ENCODE peak calls at places on chromosomes 1 and 21, in five cellular contexts. S is mesenchymal stem cell, R is neural progenitor cell, I is GM23248, M is PC-3. E is an unnamed sample.

GRCh38 chr21:28776251-28776650 is 216.4 kb downstream of the LTN1 start:
- DNase-seq in S (peak; percentile 75), R (no peak), I (peak; percentile 93), M (peak; percentile 21), E (no peak)

GRCh38 chr1:2979191-2980072 is 41.8 kb upstream of the ACTRT2 start:
- DNase-seq in S (no peak), R (no peak), I (no peak), M (no peak), E (no peak)

GRCh38 chr1:19006837-19007271 is 50.4 kb upstream of the IFFO2 start:
- DNase-seq in S (no peak), R (no peak), I (no peak), M (no peak), E (no peak)

GRCh38 chr1:959730-960039 is 629 bp upstream of the NOC2L start:
- DNase-seq in S (no peak), R (no peak), I (no peak), M (no peak), E (no peak)

GRCh38 chr1:177164380-177165068 is at the start of gene ASTN1:
- DNase-seq in S (no peak), R (peak; percentile 84), I (peak; percentile 25), M (no peak), E (no peak)

GRCh38 chr1:200042437-200043329 is 15.2 kb downstream of the NR5A2 start:
- DNase-seq in S (peak; percentile 25), R (peak; percentile 61), I (peak; percentile 41), M (no peak), E (peak; percentile 64)

GRCh38 chr1:154730251-154730650 is 122.3 kb upstream of the ADAR start:
- DNase-seq in S (peak; percentile 74), R (no peak), I (peak; percentile 72), M (peak; percentile 86), E (peak; percentile 93)

GRCh38 chr21:25809013-25809412 is 74.2 kb downstream of the GABPA start:
- DNase-seq in S (no peak), R (no peak), I (peak; percentile 36), M (peak; percentile 86), E (no peak)

GRCh38 chr1:209767105-209767504 is 11.3 kb downstream of the TRAF3IP3 start:
- DNase-seq in S (no peak), R (no peak), I (no peak), M (no peak), E (no peak)

GRCh38 chr1:36834586-36834985 is 199.7 kb downstream of the GRIK3 start:
- DNase-seq in S (no peak), R (no peak), I (no peak), M (no peak), E (no peak)

GRCh38 chr21:45974073-45975016 is 7.2 kb upstream of the COL6A1 start:
- DNase-seq in S (peak; percentile 95), R (peak; percentile 70), I (peak; percentile 84), M (peak; percentile 74), E (peak; percentile 42)

GRCh38 chr1:233364695-233365539 is 37.4 kb downstream of the MAP3K21 start:
- DNase-seq in S (peak; percentile 15), R (no peak), I (peak; percentile 47), M (peak; percentile 65), E (peak; percentile 21)

GRCh38 chr1:91891486-91891885 is 5.5 kb upstream of the TGFBR3 start:
- DNase-seq in S (peak; percentile 55), R (no peak), I (peak; percentile 68), M (no peak), E (no peak)

GRCh38 chr21:34990842-34991241 is 58.3 kb downstream of the RUNX1 start:
- DNase-seq in S (no peak), R (no peak), I (no peak), M (no peak), E (no peak)
- H3K4me1 ChIP-seq in S (peaks cover 12% of the 10 kb centered on the region), R (no peaks in the 10 kb centered on the region), I (peaks cover 48% of the 10 kb centered on the region), M (peaks cover 6% of the 10 kb centered on the region), E (no peaks in the 10 kb centered on the region)

DNA sequence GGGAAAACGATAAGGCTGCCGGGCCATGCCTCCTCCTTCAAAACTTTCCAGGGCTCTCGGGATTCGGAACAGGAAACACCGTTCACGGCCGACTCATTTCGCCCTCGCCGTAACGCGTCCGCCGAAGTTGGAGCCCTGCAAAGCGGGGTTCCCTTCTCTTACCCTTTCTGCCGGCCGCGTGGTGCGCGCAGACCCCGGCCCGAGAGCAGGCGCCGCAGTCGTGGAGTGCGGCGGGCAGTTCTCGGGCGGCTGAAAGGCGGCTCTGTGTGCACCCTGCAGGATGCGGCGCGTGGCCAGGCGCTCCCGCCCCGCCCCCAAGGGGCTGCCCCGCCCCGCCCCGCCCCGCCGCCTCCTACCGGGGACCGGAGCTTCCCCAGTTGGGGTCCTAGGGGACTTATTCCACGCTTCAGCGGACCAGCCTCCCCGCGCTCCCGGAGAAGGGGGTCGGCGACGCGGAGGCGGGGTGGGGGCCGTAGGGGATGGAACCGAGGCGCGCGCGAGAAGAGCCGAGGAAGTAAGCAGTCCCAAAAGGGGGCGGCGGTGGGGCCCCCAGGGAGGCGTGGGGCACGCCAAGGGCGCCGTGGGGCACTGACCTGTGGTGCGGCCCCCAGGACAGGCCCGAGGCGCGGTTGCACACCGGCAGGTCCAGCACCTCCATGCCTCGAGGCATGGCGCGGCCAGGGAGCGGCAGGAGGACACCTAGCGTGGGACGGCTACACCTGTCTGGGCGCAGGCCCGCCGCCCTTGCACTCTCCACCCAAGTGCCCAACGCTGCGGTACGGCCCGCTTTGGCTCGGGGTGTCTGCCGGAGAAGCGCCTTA is at the start of gene MCOLN2:
- DNase-seq in S (peak; percentile 32), R (peak; percentile 86), I (peak; percentile 65), M (peak; percentile 57), E (no peak)
- H3K9ac ChIP-seq in S (peak within 1 kb of the TSS; percentile 65), R (no peak within 1 kb of the TSS), I (peak within 1 kb of the TSS; percentile 24), M (peak within 1 kb of the TSS; percentile 50), E (no peak within 1 kb of the TSS)

GRCh38 chr1:16167331-16168143 is 11.7 kb upstream of the EPHA2 start:
- DNase-seq in S (peak; percentile 56), R (peak; percentile 94), I (peak; percentile 48), M (peak; percentile 73), E (no peak)
- H3K4me1 ChIP-seq in S (peaks cover 28% of the 10 kb centered on the region), R (peaks cover 28% of the 10 kb centered on the region), I (peaks cover 6% of the 10 kb centered on the region), M (peaks cover 50% of the 10 kb centered on the region), E (peaks cover 15% of the 10 kb centered on the region)

GRCh38 chr1:39407496-39407888 is 83.9 kb upstream of the BMP8A start:
- DNase-seq in S (peak; percentile 38), R (peak; percentile 66), I (peak; percentile 41), M (no peak), E (no peak)
- H3K9ac ChIP-seq in S (peak overlapping the region; percentile 94), R (peak overlapping the region; percentile 55), I (peak overlapping the region; percentile 80), M (peak overlapping the region; percentile 74), E (no peak overlapping the region)

DNA sequence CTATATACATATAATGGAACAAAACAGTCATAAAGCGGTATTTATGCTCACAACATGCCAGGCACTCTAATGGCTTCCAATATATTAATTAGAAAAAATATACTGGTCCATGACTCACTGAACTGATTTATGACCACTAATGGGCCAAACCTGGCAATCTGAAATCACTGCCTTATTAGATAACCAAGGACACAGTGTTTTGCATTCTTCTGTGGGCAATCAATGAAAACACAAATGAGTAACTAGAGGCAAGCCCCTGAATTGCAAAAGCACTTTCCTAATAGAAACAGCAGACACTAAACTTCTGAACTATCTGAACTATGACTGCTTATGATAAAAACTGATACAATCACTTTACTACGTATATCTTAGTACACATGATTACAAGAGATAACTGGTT is 3.5 kb downstream of the GCLM start:
- DNase-seq in S (peak; percentile 63), R (no peak), I (peak; percentile 63), M (no peak), E (peak; percentile 63)
- H3K4me1 ChIP-seq in S (peaks cover 3% of the 10 kb centered on the region), R (peaks cover 7% of the 10 kb centered on the region), I (peaks cover 35% of the 10 kb centered on the region), M (peaks cover 36% of the 10 kb centered on the region), E (peaks cover 46% of the 10 kb centered on the region)

DNA sequence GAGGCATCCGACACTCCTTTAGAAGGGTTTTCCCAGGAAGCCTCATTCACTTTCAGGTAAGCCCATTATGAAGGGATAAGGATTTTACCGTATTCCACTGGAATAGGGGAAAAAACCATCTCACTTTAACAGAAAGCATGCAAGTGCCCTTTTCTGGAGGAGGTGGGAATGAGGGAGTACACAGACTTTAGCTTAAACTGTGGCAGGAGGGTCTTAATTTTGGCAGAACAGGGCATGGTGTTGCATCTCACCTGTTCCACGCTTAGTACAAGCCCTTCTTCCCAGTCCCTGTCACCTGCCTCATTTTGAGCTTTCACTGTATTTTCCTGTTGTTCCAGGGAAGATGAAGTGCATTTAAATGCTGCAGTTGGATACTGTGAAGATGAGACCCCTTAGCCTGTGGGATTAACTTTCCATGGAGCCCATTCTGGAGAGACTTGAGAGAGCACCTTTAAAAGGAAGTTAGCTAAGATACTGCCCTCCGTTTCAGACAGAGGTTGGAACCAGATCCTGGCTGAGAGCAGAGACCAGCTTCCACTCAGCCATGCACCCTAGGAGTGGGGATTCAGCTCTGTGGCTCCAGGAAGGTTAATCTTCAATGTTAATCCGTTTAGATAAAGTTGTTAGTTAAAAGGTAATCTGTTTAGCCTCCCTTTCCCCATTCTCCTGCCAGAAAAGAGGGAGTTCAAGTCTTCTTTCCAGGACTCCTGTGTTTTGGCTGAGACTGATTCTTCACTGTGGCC is 42.6 kb downstream of the PBX1 start:
- DNase-seq in S (no peak), R (no peak), I (no peak), M (no peak), E (no peak)
- H3K9ac ChIP-seq in S (peak overlapping the region; percentile 63), R (no peak overlapping the region), I (peak overlapping the region; percentile 39), M (no peak overlapping the region), E (no peak overlapping the region)

DNA sequence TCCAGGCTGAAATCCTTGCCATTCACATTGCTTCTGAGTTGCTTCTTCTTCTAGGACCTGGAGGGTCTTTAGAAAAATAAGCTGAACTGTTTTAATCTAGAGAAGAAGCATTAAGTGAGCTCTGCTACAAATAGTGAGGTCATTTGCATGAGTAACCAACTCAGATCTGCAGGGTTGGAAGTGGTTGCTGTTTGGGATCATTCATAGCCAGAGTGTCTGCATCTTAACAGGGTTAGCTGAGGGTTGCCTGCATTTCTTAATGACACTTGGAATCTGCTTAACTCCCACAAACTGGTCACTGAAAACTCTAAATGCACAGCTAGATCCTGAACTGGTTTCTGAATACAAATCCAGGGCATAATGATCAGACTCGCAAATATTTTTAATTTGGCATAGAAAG is 9.9 kb downstream of the CNIH3 start:
- DNase-seq in S (peak; percentile 92), R (no peak), I (peak; percentile 94), M (peak; percentile 19), E (no peak)
- H3K4me1 ChIP-seq in S (peaks cover 27% of the 10 kb centered on the region), R (no peaks in the 10 kb centered on the region), I (peaks cover 33% of the 10 kb centered on the region), M (peaks cover 25% of the 10 kb centered on the region), E (peaks cover 20% of the 10 kb centered on the region)

GRCh38 chr1:84947536-84948410 is 49.1 kb downstream of the MCOLN2 start:
- DNase-seq in S (peak; percentile 17), R (no peak), I (no peak), M (no peak), E (no peak)

GRCh38 chr1:84941843-84942242 is 48.8 kb upstream of the LPAR3 start:
- DNase-seq in S (no peak), R (no peak), I (no peak), M (no peak), E (no peak)

GRCh38 chr1:84946631-84947030 is 50.3 kb downstream of the MCOLN2 start:
- DNase-seq in S (peak; percentile 62), R (no peak), I (peak; percentile 41), M (peak; percentile 19), E (no peak)

GRCh38 chr1:84940481-84940880 is 47.5 kb upstream of the LPAR3 start:
- DNase-seq in S (no peak), R (no peak), I (peak; percentile 28), M (peak; percentile 67), E (peak; percentile 21)

GRCh38 chr1:84944767-84945486 is 51.9 kb upstream of the LPAR3 start:
- DNase-seq in S (peak; percentile 95), R (peak; percentile 89), I (peak; percentile 91), M (peak; percentile 88), E (peak; percentile 90)
- H3K9ac ChIP-seq in S (peak overlapping the region; percentile 90), R (no peak overlapping the region), I (peak overlapping the region; percentile 49), M (peak overlapping the region; percentile 33), E (peak overlapping the region; percentile 69)

E was measured in endothelial cell of umbilical vein.